ENCODE peak calls at places on chromosome 19, in six cellular contexts. One of them, this sample, is unnamed.

GRCh38 chr19:10961073-10961762 is 388 bp downstream of the SMARCA4 start:
- DNase-seq in heart left ventricle: peak
- DNase-seq in tibial artery: no peak
- DNase-seq in KG1: no peak
- DNase-seq in fibroblast of the aortic adventitia: peak
- DNase-seq in CD4-positive, alpha-beta T cell: no peak
- DNase-seq in this sample: peak

GRCh38 chr19:7386308-7386707 is 37.6 kb downstream of the ARHGEF18 start:
- DNase-seq in heart left ventricle: no peak
- DNase-seq in CD4-positive, alpha-beta T cell: no peak
- DNase-seq in tibial artery: no peak
- DNase-seq in fibroblast of the aortic adventitia: no peak
- DNase-seq in KG1: no peak
- DNase-seq in this sample: no peak

GRCh38 chr19:33767898-33768413 is 28.7 kb upstream of the KCTD15 start:
- DNase-seq in KG1: no peak
- DNase-seq in tibial artery: no peak
- DNase-seq in fibroblast of the aortic adventitia: peak
- DNase-seq in CD4-positive, alpha-beta T cell: no peak
- DNase-seq in heart left ventricle: no peak
- DNase-seq in this sample: no peak

GRCh38 chr19:53670345-53670744 is 38.5 kb downstream of the DPRX start:
- DNase-seq in CD4-positive, alpha-beta T cell: no peak
- DNase-seq in fibroblast of the aortic adventitia: no peak
- DNase-seq in tibial artery: no peak
- DNase-seq in heart left ventricle: no peak
- DNase-seq in KG1: no peak
- DNase-seq in this sample: no peak

GRCh38 chr19:16372065-16372915 is 47.7 kb downstream of the KLF2 start:
- DNase-seq in fibroblast of the aortic adventitia: no peak
- DNase-seq in heart left ventricle: peak
- DNase-seq in KG1: no peak
- DNase-seq in CD4-positive, alpha-beta T cell: peak
- DNase-seq in tibial artery: no peak
- DNase-seq in this sample: peak

GRCh38 chr19:41398603-41399002 is 985 bp downstream of the BCKDHA start:
- DNase-seq in fibroblast of the aortic adventitia: no peak
- DNase-seq in heart left ventricle: no peak
- DNase-seq in tibial artery: no peak
- DNase-seq in CD4-positive, alpha-beta T cell: no peak
- DNase-seq in KG1: no peak
- DNase-seq in this sample: no peak

GRCh38 chr19:46492841-46493235 is 2.8 kb downstream of the PNMA8B start:
- DNase-seq in fibroblast of the aortic adventitia: no peak
- DNase-seq in CD4-positive, alpha-beta T cell: no peak
- DNase-seq in heart left ventricle: no peak
- DNase-seq in KG1: no peak
- DNase-seq in tibial artery: no peak
- DNase-seq in this sample: no peak

GRCh38 chr19:37251308-37252229 is 33.6 kb downstream of the ZNF383 start:
- DNase-seq in tibial artery: peak
- DNase-seq in heart left ventricle: peak
- DNase-seq in CD4-positive, alpha-beta T cell: no peak
- DNase-seq in KG1: peak
- DNase-seq in fibroblast of the aortic adventitia: peak
- DNase-seq in this sample: peak

GRCh38 chr19:8329993-8330392 is 8.7 kb downstream of the RPS28 start:
- DNase-seq in tibial artery: no peak
- DNase-seq in fibroblast of the aortic adventitia: no peak
- DNase-seq in CD4-positive, alpha-beta T cell: no peak
- DNase-seq in heart left ventricle: no peak
- DNase-seq in KG1: no peak
- DNase-seq in this sample: no peak

GRCh38 chr19:14432817-14433453 is at the start of gene PKN1:
- DNase-seq in KG1: peak
- DNase-seq in tibial artery: no peak
- DNase-seq in fibroblast of the aortic adventitia: no peak
- DNase-seq in CD4-positive, alpha-beta T cell: peak
- DNase-seq in heart left ventricle: peak
- DNase-seq in this sample: no peak

GRCh38 chr19:42111384-42111783 is 20.9 kb downstream of the POU2F2 start:
- DNase-seq in fibroblast of the aortic adventitia: peak
- DNase-seq in KG1: no peak
- DNase-seq in tibial artery: no peak
- DNase-seq in CD4-positive, alpha-beta T cell: no peak
- DNase-seq in heart left ventricle: no peak
- DNase-seq in this sample: no peak

GRCh38 chr19:7293795-7294570 is at the start of gene INSR:
- DNase-seq in CD4-positive, alpha-beta T cell: peak
- DNase-seq in fibroblast of the aortic adventitia: peak
- DNase-seq in heart left ventricle: peak
- DNase-seq in KG1: peak
- DNase-seq in tibial artery: peak
- DNase-seq in this sample: peak

GRCh38 chr19:13997637-13997962 is 8.5 kb downstream of the RFX1 start:
- DNase-seq in fibroblast of the aortic adventitia: no peak
- DNase-seq in heart left ventricle: no peak
- DNase-seq in tibial artery: no peak
- DNase-seq in CD4-positive, alpha-beta T cell: no peak
- DNase-seq in KG1: no peak
- DNase-seq in this sample: no peak

GRCh38 chr19:48967346-48968178 is 2.5 kb downstream of the FTL start:
- DNase-seq in heart left ventricle: no peak
- DNase-seq in tibial artery: peak
- DNase-seq in KG1: peak
- DNase-seq in fibroblast of the aortic adventitia: peak
- DNase-seq in CD4-positive, alpha-beta T cell: no peak
- DNase-seq in this sample: peak

GRCh38 chr19:31350033-31350692 is 927 bp upstream of the TSHZ3 start:
- DNase-seq in heart left ventricle: peak
- DNase-seq in tibial artery: peak
- DNase-seq in fibroblast of the aortic adventitia: no peak
- DNase-seq in CD4-positive, alpha-beta T cell: no peak
- DNase-seq in KG1: no peak
- DNase-seq in this sample: peak

GRCh38 chr19:46919324-46919723 is 58.5 kb downstream of the ARHGAP35 start:
- DNase-seq in heart left ventricle: no peak
- DNase-seq in tibial artery: no peak
- DNase-seq in CD4-positive, alpha-beta T cell: no peak
- DNase-seq in fibroblast of the aortic adventitia: peak
- DNase-seq in KG1: no peak
- DNase-seq in this sample: no peak

GRCh38 chr19:33370783-33371182 is 2.7 kb upstream of the CEBPG start:
- DNase-seq in KG1: no peak
- DNase-seq in heart left ventricle: no peak
- DNase-seq in CD4-positive, alpha-beta T cell: no peak
- DNase-seq in fibroblast of the aortic adventitia: no peak
- DNase-seq in tibial artery: no peak
- DNase-seq in this sample: no peak

GRCh38 chr19:46718157-46718933 is 1.4 kb upstream of the PRKD2 start:
- DNase-seq in KG1: peak
- DNase-seq in CD4-positive, alpha-beta T cell: peak
- DNase-seq in fibroblast of the aortic adventitia: no peak
- DNase-seq in tibial artery: no peak
- DNase-seq in heart left ventricle: peak
- DNase-seq in this sample: no peak

GRCh38 chr19:16957151-16957662 is 68.4 kb downstream of the F2RL3 start:
- DNase-seq in tibial artery: no peak
- DNase-seq in heart left ventricle: no peak
- DNase-seq in fibroblast of the aortic adventitia: peak
- DNase-seq in CD4-positive, alpha-beta T cell: no peak
- DNase-seq in KG1: no peak
- DNase-seq in this sample: no peak

GRCh38 chr19:1252818-1253513 is 4.6 kb downstream of the MIDN start:
- DNase-seq in CD4-positive, alpha-beta T cell: peak
- DNase-seq in heart left ventricle: peak
- DNase-seq in tibial artery: peak
- DNase-seq in fibroblast of the aortic adventitia: peak
- DNase-seq in KG1: peak
- DNase-seq in this sample: peak

GRCh38 chr19:34888091-34888490 is 38.6 kb upstream of the ZNF30 start:
- DNase-seq in CD4-positive, alpha-beta T cell: no peak
- DNase-seq in fibroblast of the aortic adventitia: no peak
- DNase-seq in tibial artery: no peak
- DNase-seq in KG1: no peak
- DNase-seq in heart left ventricle: no peak
- DNase-seq in this sample: no peak

GRCh38 chr19:2922987-2923386 is 21.8 kb downstream of the ZNF77 start:
- DNase-seq in fibroblast of the aortic adventitia: no peak
- DNase-seq in KG1: no peak
- DNase-seq in heart left ventricle: no peak
- DNase-seq in CD4-positive, alpha-beta T cell: no peak
- DNase-seq in tibial artery: no peak
- DNase-seq in this sample: no peak

GRCh38 chr19:48739835-48740704 is at the start of gene RASIP1:
- DNase-seq in CD4-positive, alpha-beta T cell: no peak
- DNase-seq in KG1: no peak
- DNase-seq in tibial artery: no peak
- DNase-seq in fibroblast of the aortic adventitia: no peak
- DNase-seq in heart left ventricle: peak
- DNase-seq in this sample: no peak

This sample was measured in sigmoid colon.